ENCODE peak calls at places on chromosomes 4 and X, in seven cellular contexts. C, Z, F, J, U, O and L are unnamed samples.
A peak's percentile ranks its signal among the peaks of the same experiment; 100 is the strongest.

GRCh38 chr4:156705291-156705690 is 266.3 kb downstream of the PDGFC start:
- DNase-seq in O (no peak), Z (no peak), J (no peak), C (no peak), F (no peak), U (no peak), L (no peak)

GRCh38 chr4:2168469-2169319 is 73.2 kb downstream of the HAUS3 start:
- DNase-seq in F (no peak), C (no peak), O (no peak), U (peak; percentile 55), J (no peak), Z (no peak), L (no peak)

GRCh38 chr4:108644237-108644636 is 6.2 kb upstream of the OSTC start:
- DNase-seq in F (no peak), C (no peak), O (no peak), U (no peak), Z (no peak), J (no peak), L (no peak)

GRCh38 chrX:66635360-66635759 is 3.5 kb downstream of the EDA2R start:
- DNase-seq in U (no peak), O (peak; percentile 41), F (peak; percentile 14), C (no peak), J (no peak), Z (no peak), L (no peak)

GRCh38 chr4:54378461-54378860 is 149.4 kb downstream of the PDGFRA start:
- DNase-seq in O (no peak), U (no peak), J (no peak), Z (no peak), C (no peak), F (no peak), L (no peak)

GRCh38 chrX:55524487-55524886 is 34.8 kb upstream of the USP51 start:
- DNase-seq in C (no peak), O (no peak), F (no peak), U (no peak), Z (no peak), J (peak; percentile 11), L (no peak)

GRCh38 chrX:7147431-7147977 is at the start of gene STS:
- DNase-seq in C (peak; percentile 72), U (peak; percentile 49), F (no peak), J (peak; percentile 48), O (peak; percentile 33), Z (peak; percentile 14), L (peak; percentile 37)

GRCh38 chrX:107723501-107723900 is 52.1 kb downstream of the TSC22D3 start:
- DNase-seq in Z (no peak), U (no peak), J (no peak), O (no peak), C (no peak), F (no peak), L (no peak)

GRCh38 chr4:83604315-83604714 is 68.4 kb downstream of the GPAT3 start:
- DNase-seq in C (no peak), O (no peak), U (no peak), F (no peak), J (no peak), Z (no peak), L (no peak)

GRCh38 chr4:68734095-68734494 is 63.6 kb upstream of the UGT2B15 start:
- DNase-seq in J (no peak), F (no peak), U (no peak), C (no peak), Z (no peak), O (no peak), L (no peak)

GRCh38 chrX:102637561-102637960 is 13.7 kb upstream of the GPRASP1 start:
- DNase-seq in O (no peak), F (no peak), U (no peak), Z (no peak), C (no peak), J (no peak), L (no peak)

GRCh38 chrX:641671-642435 is 11.3 kb downstream of the SHOX start:
- DNase-seq in U (peak; percentile 7), O (no peak), C (no peak), J (no peak), F (no peak), Z (no peak), L (no peak)

GRCh38 chr4:169253904-169254303 is 16.9 kb downstream of the SH3RF1 start:
- DNase-seq in O (no peak), C (no peak), Z (no peak), F (no peak), J (no peak), U (no peak), L (no peak)
- TF ChIP-seq CTCF in O (no peak), C (no peak), Z (no peak), F (no peak), J (no peak), U (no peak), L (no peak)

DNA sequence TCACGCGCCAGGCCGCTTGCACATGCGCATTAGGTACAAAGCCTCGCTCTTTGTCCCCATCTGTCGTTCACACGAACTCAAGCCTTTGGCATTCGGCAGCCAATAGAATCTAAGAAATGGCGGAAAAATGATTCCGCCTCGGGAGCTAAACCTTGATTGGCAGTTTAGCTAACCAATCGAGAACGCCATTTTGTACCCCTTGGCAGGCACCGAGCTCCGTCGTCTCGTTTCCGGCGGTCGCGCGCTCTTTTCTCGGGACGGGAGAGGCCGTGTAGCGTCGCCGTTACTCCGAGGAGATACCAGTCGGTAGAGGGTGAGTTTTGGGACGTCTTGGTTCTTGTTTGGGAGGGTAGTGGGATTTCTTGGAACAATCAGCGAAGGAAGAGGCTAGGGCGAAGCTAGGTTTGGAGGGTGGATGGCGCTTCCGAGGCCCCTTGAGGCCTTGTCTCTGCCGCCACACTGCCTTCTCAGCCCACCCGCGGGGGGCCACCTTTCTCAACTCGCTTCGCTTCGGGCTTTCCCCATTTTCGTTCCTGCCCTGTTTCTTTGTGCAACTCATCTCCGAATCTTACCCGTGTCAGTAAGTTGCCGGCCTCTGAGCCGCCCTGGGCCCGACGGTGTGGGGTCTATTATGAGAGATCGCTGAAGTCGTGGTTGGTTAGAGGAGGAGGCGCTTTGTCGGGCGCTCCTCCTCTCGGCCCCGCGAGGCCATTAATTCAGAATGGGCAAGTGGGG is at the start of gene NONO:
- DNase-seq in C (peak; percentile 89), Z (peak; percentile 62), J (peak; percentile 99), U (peak; percentile 83), F (peak; percentile 92), O (peak; percentile 93), L (peak; percentile 88)
- TF ChIP-seq POLR2A in C (peak; percentile 69), Z (peak; percentile 75), J (peak; percentile 95), U (peak; percentile 27), F (no peak), O (peak; percentile 46), L (peak; percentile 81)

DNA sequence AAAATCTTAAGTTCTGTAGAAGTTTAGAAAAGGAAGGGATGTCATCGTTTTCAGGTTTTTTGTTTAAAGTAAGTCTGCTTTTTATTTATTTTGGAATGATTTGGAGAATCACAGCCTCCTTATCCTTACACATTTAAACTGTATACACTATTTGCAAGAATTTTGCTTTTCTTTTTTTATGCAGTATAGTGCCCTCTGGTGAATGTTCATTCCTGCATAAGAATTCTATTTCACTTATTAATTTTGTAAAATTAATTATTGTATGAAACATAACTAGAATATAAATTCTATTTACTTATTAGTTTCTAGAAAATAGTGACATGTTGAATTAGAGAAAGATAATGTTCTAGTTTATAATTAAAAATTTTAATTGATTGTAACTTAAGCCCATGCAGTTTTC is 44.6 kb downstream of the DACH2 start:
- DNase-seq in J (no peak), O (no peak), U (no peak), F (no peak), C (no peak), Z (no peak), L (no peak)
- TF ChIP-seq CTCF in J (no peak), O (no peak), U (no peak), F (no peak), C (no peak), Z (no peak), L (no peak)

DNA sequence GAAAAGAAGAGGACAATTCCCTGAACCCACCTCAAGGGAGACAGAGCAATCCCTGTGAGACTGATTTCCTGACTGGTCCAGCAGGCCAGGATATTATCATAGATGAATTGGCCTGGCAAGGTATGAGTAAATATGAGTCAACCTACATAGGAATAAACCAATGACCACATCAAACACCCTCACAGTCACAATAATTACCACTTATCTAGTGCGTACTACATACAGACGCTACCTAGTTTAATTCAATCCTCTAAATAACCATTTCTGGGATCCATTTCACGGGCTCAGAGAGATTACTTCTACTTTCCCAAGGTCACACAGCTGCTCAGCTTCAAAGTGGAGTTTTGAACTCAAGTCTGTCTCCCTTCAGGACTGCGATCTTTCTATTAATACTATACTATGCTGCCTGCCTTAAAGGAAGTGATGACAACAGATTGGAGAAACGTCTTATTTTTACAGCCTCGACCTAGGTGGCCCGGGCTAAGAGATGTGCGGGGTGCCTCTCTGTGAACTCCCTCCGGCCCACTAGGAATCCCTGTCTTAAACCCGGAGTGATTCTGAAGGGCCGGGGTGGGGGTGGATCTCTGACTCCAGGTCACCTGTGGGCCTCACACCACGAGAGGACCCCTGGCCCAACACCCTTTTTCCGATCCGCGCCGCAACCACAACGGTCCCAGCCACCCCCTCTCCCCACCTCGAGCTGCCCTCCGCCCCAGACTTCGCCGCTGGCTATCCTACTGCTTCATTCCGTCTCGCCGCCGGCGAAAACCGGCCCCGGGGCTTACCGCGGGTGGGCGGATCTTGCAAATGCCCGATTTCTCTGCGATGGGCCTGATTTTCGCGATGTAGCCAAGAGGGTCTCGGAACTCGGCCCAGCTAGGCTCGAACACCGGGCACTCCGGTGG is 800 bp downstream of the KDM5C start:
- DNase-seq in J (no peak), Z (no peak), C (no peak), F (no peak), U (no peak), O (no peak), L (no peak)
- TF ChIP-seq POLR2A in J (no peak), Z (no peak), C (no peak), F (no peak), U (no peak), O (no peak), L (no peak)

GRCh38 chr4:140754918-140755810 is 1.0 kb downstream of the TBC1D9 start:
- DNase-seq in F (no peak), C (no peak), Z (no peak), O (no peak), J (no peak), U (no peak), L (no peak)

GRCh38 chr4:140756292-140757219 is at the start of gene TBC1D9:
- DNase-seq in Z (peak; percentile 38), F (peak; percentile 83), U (peak; percentile 79), O (peak; percentile 81), J (peak; percentile 9), C (peak; percentile 84), L (peak; percentile 93)

GRCh38 chr4:140755811-140756291 is 334 bp downstream of the TBC1D9 start:
- DNase-seq in C (no peak), Z (no peak), O (peak; percentile 36), F (no peak), J (no peak), U (peak; percentile 63), L (peak; percentile 38)

GRCh38 chr4:140752669-140753068 is 3.5 kb downstream of the TBC1D9 start:
- DNase-seq in O (no peak), C (no peak), Z (no peak), F (no peak), U (no peak), J (no peak), L (no peak)

DNA sequence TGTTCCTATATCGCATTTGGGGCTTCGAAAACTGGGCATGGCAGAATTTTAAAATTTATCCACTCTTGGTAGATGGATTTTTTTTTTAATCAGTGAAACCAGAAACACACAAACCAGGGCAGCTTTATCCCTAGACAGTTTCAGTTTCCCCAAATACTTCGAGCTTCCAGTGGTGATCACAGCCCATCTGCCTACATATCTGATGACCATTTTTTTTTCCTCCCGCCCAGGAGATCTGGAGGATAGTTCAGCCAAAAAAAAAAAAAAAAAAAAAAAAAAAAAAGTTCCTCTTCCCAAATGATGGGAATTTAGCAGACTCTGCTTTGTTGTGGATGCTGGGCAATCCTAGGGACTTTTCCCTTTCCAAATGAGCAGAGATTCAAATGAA is 1.0 kb upstream of the TBC1D9 start:
- DNase-seq in F (no peak), J (no peak), O (no peak), Z (no peak), U (no peak), C (no peak), L (no peak)
- TF ChIP-seq CTCF in F (no peak), J (no peak), O (no peak), Z (no peak), U (no peak), C (no peak), L (no peak)